ENCODE peak calls at places on chromosomes 11 and 22, in four cellular contexts. One of them, this sample, is unnamed.
A peak's percentile ranks its signal among the peaks of the same experiment; 100 is the strongest.

GRCh38 chr11:115198301-115198700 is 305.9 kb downstream of the CADM1 start:
- DNase-seq in K562: no peak
- DNase-seq in mucosa of descending colon: no peak
- DNase-seq in aorta: no peak
- DNase-seq in this sample: no peak

GRCh38 chr11:62922653-62923371 is 1.6 kb upstream of the CHRM1 start:
- DNase-seq in aorta: no peak
- DNase-seq in K562: peak; percentile 85
- DNase-seq in mucosa of descending colon: no peak
- DNase-seq in this sample: no peak

GRCh38 chr11:132099692-132100091 is 729.3 kb downstream of the NTM start:
- DNase-seq in mucosa of descending colon: no peak
- DNase-seq in aorta: peak; percentile 56
- DNase-seq in K562: peak; percentile 18
- DNase-seq in this sample: no peak

GRCh38 chr22:30324008-30324730 is 2.6 kb downstream of the TBC1D10A start:
- DNase-seq in K562: no peak
- DNase-seq in aorta: no peak
- DNase-seq in mucosa of descending colon: no peak
- DNase-seq in this sample: no peak

GRCh38 chr11:2916114-2916891 is 12.9 kb downstream of the PHLDA2 start:
- DNase-seq in mucosa of descending colon: no peak
- DNase-seq in aorta: no peak
- DNase-seq in K562: no peak
- DNase-seq in this sample: no peak

GRCh38 chr11:63906585-63906984 is 10.4 kb downstream of the RCOR2 start:
- DNase-seq in mucosa of descending colon: no peak
- DNase-seq in K562: peak; percentile 68
- DNase-seq in aorta: no peak
- DNase-seq in this sample: peak; percentile 25

GRCh38 chr11:83044958-83045712 is 26.6 kb downstream of the RAB30 start:
- DNase-seq in K562: no peak
- DNase-seq in aorta: no peak
- DNase-seq in mucosa of descending colon: no peak
- DNase-seq in this sample: no peak

GRCh38 chr11:60328460-60328859 is 1.4 kb downstream of the MS4A6E start:
- DNase-seq in mucosa of descending colon: no peak
- DNase-seq in K562: no peak
- DNase-seq in aorta: no peak
- DNase-seq in this sample: no peak

GRCh38 chr11:57787920-57788716 is 26.5 kb downstream of the CTNND1 start:
- DNase-seq in aorta: peak; percentile 76
- DNase-seq in K562: no peak
- DNase-seq in mucosa of descending colon: no peak
- DNase-seq in this sample: no peak

GRCh38 chr11:102345923-102346322 is 1.1 kb upstream of the BIRC2 start:
- DNase-seq in K562: no peak
- DNase-seq in mucosa of descending colon: no peak
- DNase-seq in aorta: no peak
- DNase-seq in this sample: no peak

GRCh38 chr11:97703815-97704214 is 1314.0 kb downstream of the JRKL start:
- DNase-seq in aorta: no peak
- DNase-seq in mucosa of descending colon: no peak
- DNase-seq in K562: no peak
- DNase-seq in this sample: no peak

GRCh38 chr11:66328036-66328306 is 8.3 kb downstream of the RIN1 start:
- DNase-seq in mucosa of descending colon: no peak
- DNase-seq in K562: no peak
- DNase-seq in aorta: no peak
- DNase-seq in this sample: no peak

GRCh38 chr11:86152901-86153300 is 84.0 kb upstream of the PICALM start:
- DNase-seq in K562: no peak
- DNase-seq in aorta: no peak
- DNase-seq in mucosa of descending colon: no peak
- DNase-seq in this sample: no peak

GRCh38 chr11:126404367-126404766 is 48.9 kb downstream of the ST3GAL4 start:
- DNase-seq in aorta: no peak
- DNase-seq in mucosa of descending colon: no peak
- DNase-seq in K562: no peak
- DNase-seq in this sample: no peak

GRCh38 chr11:9222654-9223053 is 42.5 kb downstream of the DENND5A start:
- DNase-seq in mucosa of descending colon: no peak
- DNase-seq in K562: no peak
- DNase-seq in aorta: no peak
- DNase-seq in this sample: no peak

GRCh38 chr11:128867277-128867676 is at the start of gene KCNJ1:
- DNase-seq in mucosa of descending colon: no peak
- DNase-seq in K562: no peak
- DNase-seq in aorta: no peak
- DNase-seq in this sample: no peak

GRCh38 chr22:36589856-36590255 is 60.9 kb upstream of the EIF3D start:
- DNase-seq in aorta: no peak
- DNase-seq in K562: no peak
- DNase-seq in mucosa of descending colon: no peak
- DNase-seq in this sample: peak; percentile 47

GRCh38 chr22:18023509-18024275 is 669 bp downstream of the MICAL3 start:
- DNase-seq in K562: peak; percentile 60
- DNase-seq in aorta: peak; percentile 84
- DNase-seq in mucosa of descending colon: peak; percentile 89
- DNase-seq in this sample: peak; percentile 84

GRCh38 chr11:63916837-63917684 is at the start of gene RCOR2:
- DNase-seq in mucosa of descending colon: peak; percentile 88
- DNase-seq in K562: peak; percentile 92
- DNase-seq in aorta: peak; percentile 88
- DNase-seq in this sample: peak; percentile 87

GRCh38 chr11:111549196-111549868 is 8.8 kb downstream of the LAYN start:
- DNase-seq in mucosa of descending colon: no peak
- DNase-seq in aorta: no peak
- DNase-seq in K562: no peak
- DNase-seq in this sample: no peak

GRCh38 chr22:38754247-38755154 is 1.3 kb downstream of the SUN2 start:
- DNase-seq in K562: no peak
- DNase-seq in mucosa of descending colon: peak; percentile 72
- DNase-seq in aorta: peak; percentile 85
- DNase-seq in this sample: peak; percentile 55

GRCh38 chr11:78138694-78139421 is 568 bp downstream of the ALG8 start:
- DNase-seq in K562: peak; percentile 58
- DNase-seq in mucosa of descending colon: no peak
- DNase-seq in aorta: no peak
- DNase-seq in this sample: peak; percentile 18

GRCh38 chr11:75627879-75628668 is 40.8 kb downstream of the MAP6 start:
- DNase-seq in aorta: no peak
- DNase-seq in mucosa of descending colon: no peak
- DNase-seq in K562: no peak
- DNase-seq in this sample: peak; percentile 66

DNA sequence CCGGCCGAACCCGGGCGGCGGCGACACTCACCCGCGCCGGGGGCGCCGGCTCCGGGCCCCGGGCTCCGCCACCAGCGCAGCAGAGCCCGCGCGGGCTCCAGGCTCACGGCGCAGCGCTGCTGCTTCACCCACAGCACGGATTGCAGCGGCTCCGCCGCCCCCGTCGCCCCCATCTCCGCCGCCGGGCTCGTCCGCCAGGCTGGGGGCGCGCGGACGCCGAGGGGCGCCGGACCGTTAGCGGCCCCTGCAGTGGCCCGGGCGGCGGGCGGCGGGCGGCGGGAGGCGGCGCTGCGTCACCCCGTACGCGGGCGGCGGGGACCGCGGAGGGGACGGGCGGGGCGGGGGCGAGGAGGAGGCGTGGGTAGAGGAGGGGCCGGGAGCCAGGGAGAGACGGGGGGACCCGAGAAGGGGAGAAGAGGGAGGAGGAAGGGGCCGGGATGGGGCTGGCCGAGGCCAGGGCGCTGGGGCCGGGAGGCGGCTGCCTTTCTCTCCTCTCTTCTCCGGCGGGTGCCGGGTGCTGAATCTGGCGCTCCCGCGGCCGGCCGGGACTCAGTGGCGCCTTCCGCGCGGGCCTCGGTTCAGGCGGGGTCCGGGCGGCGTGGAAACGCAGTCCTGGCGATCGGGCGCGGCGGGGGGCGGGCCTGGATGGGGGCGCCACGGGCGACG is at the start of gene CERK:
- DNase-seq in aorta: peak; percentile 89
- DNase-seq in K562: peak; percentile 87
- DNase-seq in mucosa of descending colon: peak; percentile 81
- DNase-seq in this sample: peak; percentile 91
- H3K4me1 ChIP-seq in aorta: no peaks in the 10 kb centered on the region
- H3K4me1 ChIP-seq in K562: peaks cover 35% of the 10 kb centered on the region
- H3K4me1 ChIP-seq in mucosa of descending colon: peaks cover 76% of the 10 kb centered on the region
- H3K4me1 ChIP-seq in this sample: peaks cover 20% of the 10 kb centered on the region

DNA sequence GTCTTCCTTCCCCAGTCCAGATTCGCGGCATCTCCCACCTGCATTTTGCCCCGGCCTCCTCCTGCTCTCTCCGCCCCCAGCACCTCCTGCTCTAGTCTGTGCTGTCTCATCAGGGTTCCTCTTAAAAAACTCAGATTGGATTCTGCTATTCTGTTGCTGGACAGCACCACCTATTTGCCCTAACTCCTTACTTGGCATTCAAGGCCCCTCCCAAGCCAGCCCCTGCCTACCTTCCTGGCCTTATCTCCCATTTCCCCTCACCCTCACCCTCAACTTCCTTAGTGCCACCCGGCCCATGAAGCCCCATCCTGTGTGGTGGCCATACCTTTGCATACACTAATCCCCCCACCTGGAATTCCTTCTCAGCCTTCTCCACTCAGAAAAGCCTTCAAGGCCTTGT is 59.9 kb upstream of the PRDM11 start:
- DNase-seq in aorta: no peak
- DNase-seq in mucosa of descending colon: no peak
- DNase-seq in K562: no peak
- DNase-seq in this sample: no peak
- H3K4me1 ChIP-seq in aorta: no peaks in the 10 kb centered on the region
- H3K4me1 ChIP-seq in mucosa of descending colon: no peaks in the 10 kb centered on the region
- H3K4me1 ChIP-seq in K562: no peaks in the 10 kb centered on the region
- H3K4me1 ChIP-seq in this sample: no peaks in the 10 kb centered on the region

GRCh38 chr11:94815705-94816344 is 47.7 kb downstream of the AMOTL1 start:
- DNase-seq in mucosa of descending colon: no peak
- DNase-seq in K562: no peak
- DNase-seq in aorta: no peak
- DNase-seq in this sample: no peak

GRCh38 chr11:94809251-94809650 is 41.1 kb downstream of the AMOTL1 start:
- DNase-seq in K562: no peak
- DNase-seq in mucosa of descending colon: no peak
- DNase-seq in aorta: no peak
- DNase-seq in this sample: no peak

GRCh38 chr11:94814238-94814976 is 46.3 kb downstream of the AMOTL1 start:
- DNase-seq in aorta: no peak
- DNase-seq in K562: no peak
- DNase-seq in mucosa of descending colon: no peak
- DNase-seq in this sample: no peak

DNA sequence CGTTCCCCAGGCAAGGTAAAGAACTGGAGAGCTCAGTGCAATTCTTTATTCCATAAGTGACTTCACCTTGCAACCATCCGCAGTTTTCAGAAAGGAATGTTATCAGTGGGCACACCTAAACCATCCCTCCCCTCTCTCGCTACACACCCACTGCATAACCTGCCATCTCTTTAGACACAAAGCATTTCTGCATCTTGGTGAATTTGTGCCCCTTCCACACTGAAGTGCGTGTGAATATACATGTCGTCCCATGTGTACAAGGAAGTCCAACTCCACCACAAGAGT is 45.2 kb downstream of the AMOTL1 start:
- DNase-seq in K562: no peak
- DNase-seq in mucosa of descending colon: no peak
- DNase-seq in aorta: no peak
- DNase-seq in this sample: no peak
- H3K4me1 ChIP-seq in K562: no peaks in the 10 kb centered on the region
- H3K4me1 ChIP-seq in mucosa of descending colon: no peaks in the 10 kb centered on the region
- H3K4me1 ChIP-seq in aorta: no peaks in the 10 kb centered on the region
- H3K4me1 ChIP-seq in this sample: no peaks in the 10 kb centered on the region

GRCh38 chr11:811446-812245 is 1.9 kb downstream of the RPLP2 start:
- DNase-seq in K562: peak; percentile 22
- DNase-seq in aorta: no peak
- DNase-seq in mucosa of descending colon: no peak
- DNase-seq in this sample: no peak
- H3K4me1 ChIP-seq in K562: peaks cover 52% of the 10 kb centered on the region
- H3K4me1 ChIP-seq in aorta: no peaks in the 10 kb centered on the region
- H3K4me1 ChIP-seq in mucosa of descending colon: peaks cover 28% of the 10 kb centered on the region
- H3K4me1 ChIP-seq in this sample: peaks cover 2% of the 10 kb centered on the region

DNA sequence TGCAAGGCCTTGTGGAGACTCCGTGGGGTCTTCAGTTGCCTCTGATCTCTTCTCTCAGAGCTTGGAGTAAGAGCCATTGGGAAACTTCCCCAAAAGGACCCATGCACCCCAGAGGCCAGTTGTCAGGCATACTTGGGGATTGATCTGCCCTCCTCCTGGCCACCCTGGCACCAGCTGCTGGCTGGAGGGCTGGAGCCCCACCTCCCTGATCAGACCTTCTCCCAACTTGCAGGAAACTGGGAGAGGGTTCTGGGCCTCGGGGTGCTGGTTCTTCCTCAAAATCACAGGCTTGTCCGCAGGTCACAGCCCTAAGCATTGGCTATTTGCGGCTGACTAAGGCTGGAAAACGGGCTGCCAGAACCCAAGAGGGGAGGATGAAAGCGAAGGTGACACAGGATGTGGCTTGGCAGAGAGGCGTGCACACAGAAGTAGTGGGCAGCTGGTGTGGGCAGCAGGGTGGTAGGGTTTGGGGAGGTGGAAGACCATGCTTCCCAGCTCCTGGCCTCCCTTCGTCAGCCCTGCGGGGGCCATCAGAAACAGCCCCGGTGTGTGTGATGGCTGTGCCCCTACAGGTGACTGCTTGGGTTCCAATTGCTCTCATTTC is 1.3 kb upstream of the DGKZ start:
- DNase-seq in K562: no peak
- DNase-seq in mucosa of descending colon: no peak
- DNase-seq in aorta: no peak
- DNase-seq in this sample: no peak
- H3K4me1 ChIP-seq in K562: peaks cover 38% of the 10 kb centered on the region
- H3K4me1 ChIP-seq in mucosa of descending colon: peaks cover 14% of the 10 kb centered on the region
- H3K4me1 ChIP-seq in aorta: peaks cover 2% of the 10 kb centered on the region
- H3K4me1 ChIP-seq in this sample: no peaks in the 10 kb centered on the region

GRCh38 chr11:14411818-14412217 is 52.8 kb upstream of the RRAS2 start:
- DNase-seq in K562: no peak
- DNase-seq in aorta: peak; percentile 66
- DNase-seq in mucosa of descending colon: no peak
- DNase-seq in this sample: peak; percentile 29

GRCh38 chr11:14414470-14415461 is 55.8 kb upstream of the RRAS2 start:
- DNase-seq in aorta: no peak
- DNase-seq in K562: peak; percentile 52
- DNase-seq in mucosa of descending colon: no peak
- DNase-seq in this sample: no peak

GRCh38 chr11:14417186-14417585 is 58.2 kb upstream of the RRAS2 start:
- DNase-seq in K562: no peak
- DNase-seq in mucosa of descending colon: no peak
- DNase-seq in aorta: no peak
- DNase-seq in this sample: no peak

GRCh38 chr11:14409891-14410290 is 50.9 kb upstream of the RRAS2 start:
- DNase-seq in mucosa of descending colon: no peak
- DNase-seq in K562: no peak
- DNase-seq in aorta: no peak
- DNase-seq in this sample: no peak

GRCh38 chr11:14413307-14414072 is 54.5 kb upstream of the RRAS2 start:
- DNase-seq in mucosa of descending colon: no peak
- DNase-seq in aorta: peak; percentile 59
- DNase-seq in K562: peak; percentile 50
- DNase-seq in this sample: no peak
- H3K4me1 ChIP-seq in mucosa of descending colon: no peaks in the 10 kb centered on the region
- H3K4me1 ChIP-seq in aorta: peaks cover 5% of the 10 kb centered on the region
- H3K4me1 ChIP-seq in K562: peaks cover 10% of the 10 kb centered on the region
- H3K4me1 ChIP-seq in this sample: no peaks in the 10 kb centered on the region